ENCODE peak calls at places on chromosomes 2 and 18, in six cellular contexts. One of them, this sample, is unnamed.

GRCh38 chr18:13381331-13381730 is 162.8 kb downstream of the LDLRAD4 start:
- DNase-seq in astrocyte of the spinal cord: no peak
- DNase-seq in H1: no peak
- DNase-seq in A549: no peak
- DNase-seq in B cell: no peak
- DNase-seq in cardiac fibroblast: no peak
- DNase-seq in this sample: no peak

GRCh38 chr18:54924948-54925347 is 34.3 kb downstream of the CCDC68 start:
- DNase-seq in astrocyte of the spinal cord: peak
- DNase-seq in H1: no peak
- DNase-seq in A549: no peak
- DNase-seq in B cell: no peak
- DNase-seq in cardiac fibroblast: peak
- DNase-seq in this sample: no peak

GRCh38 chr18:34352385-34353163 is 127.9 kb upstream of the NOL4 start:
- DNase-seq in astrocyte of the spinal cord: peak
- DNase-seq in H1: no peak
- DNase-seq in A549: no peak
- DNase-seq in B cell: no peak
- DNase-seq in cardiac fibroblast: peak
- DNase-seq in this sample: no peak

GRCh38 chr2:232363784-232364615 is 14.6 kb upstream of the ALPP start:
- DNase-seq in astrocyte of the spinal cord: peak
- DNase-seq in H1: peak
- DNase-seq in A549: no peak
- DNase-seq in B cell: no peak
- DNase-seq in cardiac fibroblast: no peak
- DNase-seq in this sample: no peak

GRCh38 chr2:190105554-190105953 is 43.0 kb upstream of the MSTN start:
- DNase-seq in astrocyte of the spinal cord: no peak
- DNase-seq in H1: no peak
- DNase-seq in A549: no peak
- DNase-seq in B cell: no peak
- DNase-seq in cardiac fibroblast: no peak
- DNase-seq in this sample: no peak

GRCh38 chr2:20190862-20191713 is 33.8 kb downstream of the SDC1 start:
- DNase-seq in astrocyte of the spinal cord: no peak
- DNase-seq in H1: peak
- DNase-seq in A549: peak
- DNase-seq in B cell: no peak
- DNase-seq in cardiac fibroblast: peak
- DNase-seq in this sample: peak

GRCh38 chr2:16270441-16270840 is 330.1 kb downstream of the MYCN start:
- DNase-seq in astrocyte of the spinal cord: no peak
- DNase-seq in H1: no peak
- DNase-seq in A549: no peak
- DNase-seq in B cell: no peak
- DNase-seq in cardiac fibroblast: no peak
- DNase-seq in this sample: no peak

GRCh38 chr2:30797381-30798015 is 9.7 kb downstream of the CAPN13 start:
- DNase-seq in astrocyte of the spinal cord: no peak
- DNase-seq in H1: no peak
- DNase-seq in A549: no peak
- DNase-seq in B cell: no peak
- DNase-seq in cardiac fibroblast: no peak
- DNase-seq in this sample: no peak

GRCh38 chr2:171036532-171036931 is 107.5 kb downstream of the GORASP2 start:
- DNase-seq in astrocyte of the spinal cord: no peak
- DNase-seq in H1: no peak
- DNase-seq in A549: no peak
- DNase-seq in B cell: no peak
- DNase-seq in cardiac fibroblast: no peak
- DNase-seq in this sample: no peak

GRCh38 chr2:42008241-42008911 is 39.4 kb upstream of the PKDCC start:
- DNase-seq in astrocyte of the spinal cord: no peak
- DNase-seq in H1: no peak
- DNase-seq in A549: no peak
- DNase-seq in B cell: no peak
- DNase-seq in cardiac fibroblast: no peak
- DNase-seq in this sample: no peak

GRCh38 chr2:170714156-170715061 is 728 bp upstream of the SP5 start:
- DNase-seq in astrocyte of the spinal cord: no peak
- DNase-seq in H1: no peak
- DNase-seq in A549: peak
- DNase-seq in B cell: no peak
- DNase-seq in cardiac fibroblast: no peak
- DNase-seq in this sample: peak

GRCh38 chr2:231884438-231885140 is 41.6 kb downstream of the NPPC start:
- DNase-seq in astrocyte of the spinal cord: no peak
- DNase-seq in H1: no peak
- DNase-seq in A549: no peak
- DNase-seq in B cell: no peak
- DNase-seq in cardiac fibroblast: no peak
- DNase-seq in this sample: no peak

GRCh38 chr2:158015428-158016076 is 86.1 kb upstream of the UPP2 start:
- DNase-seq in astrocyte of the spinal cord: no peak
- DNase-seq in H1: no peak
- DNase-seq in A549: no peak
- DNase-seq in B cell: no peak
- DNase-seq in cardiac fibroblast: no peak
- DNase-seq in this sample: no peak

GRCh38 chr2:26696352-26696816 is 3.9 kb downstream of the KCNK3 start:
- DNase-seq in astrocyte of the spinal cord: peak
- DNase-seq in H1: no peak
- DNase-seq in A549: peak
- DNase-seq in B cell: no peak
- DNase-seq in cardiac fibroblast: peak
- DNase-seq in this sample: no peak

GRCh38 chr2:177767768-177768167 is 304.8 kb downstream of the PDE11A start:
- DNase-seq in astrocyte of the spinal cord: no peak
- DNase-seq in H1: no peak
- DNase-seq in A549: no peak
- DNase-seq in B cell: no peak
- DNase-seq in cardiac fibroblast: no peak
- DNase-seq in this sample: no peak

GRCh38 chr2:46909771-46910419 is 5.7 kb downstream of the MCFD2 start:
- DNase-seq in astrocyte of the spinal cord: peak
- DNase-seq in H1: no peak
- DNase-seq in A549: peak
- DNase-seq in B cell: peak
- DNase-seq in cardiac fibroblast: peak
- DNase-seq in this sample: no peak

GRCh38 chr2:228352048-228352447 is 170.6 kb upstream of the SPHKAP start:
- DNase-seq in astrocyte of the spinal cord: no peak
- DNase-seq in H1: no peak
- DNase-seq in A549: no peak
- DNase-seq in B cell: no peak
- DNase-seq in cardiac fibroblast: no peak
- DNase-seq in this sample: no peak

GRCh38 chr2:1518891-1519530 is 105.7 kb downstream of the TPO start:
- DNase-seq in astrocyte of the spinal cord: peak
- DNase-seq in H1: no peak
- DNase-seq in A549: no peak
- DNase-seq in B cell: no peak
- DNase-seq in cardiac fibroblast: no peak
- DNase-seq in this sample: no peak

GRCh38 chr2:180999274-180999964 is 19.0 kb downstream of the UBE2E3 start:
- DNase-seq in astrocyte of the spinal cord: no peak
- DNase-seq in H1: no peak
- DNase-seq in A549: no peak
- DNase-seq in B cell: no peak
- DNase-seq in cardiac fibroblast: peak
- DNase-seq in this sample: no peak

GRCh38 chr2:232421189-232421785 is 14.6 kb downstream of the ALPG start:
- DNase-seq in astrocyte of the spinal cord: no peak
- DNase-seq in H1: peak
- DNase-seq in A549: no peak
- DNase-seq in B cell: no peak
- DNase-seq in cardiac fibroblast: no peak
- DNase-seq in this sample: no peak

GRCh38 chr2:12493031-12493513 is 223.7 kb upstream of the TRIB2 start:
- DNase-seq in astrocyte of the spinal cord: peak
- DNase-seq in H1: no peak
- DNase-seq in A549: no peak
- DNase-seq in B cell: no peak
- DNase-seq in cardiac fibroblast: peak
- DNase-seq in this sample: no peak

DNA sequence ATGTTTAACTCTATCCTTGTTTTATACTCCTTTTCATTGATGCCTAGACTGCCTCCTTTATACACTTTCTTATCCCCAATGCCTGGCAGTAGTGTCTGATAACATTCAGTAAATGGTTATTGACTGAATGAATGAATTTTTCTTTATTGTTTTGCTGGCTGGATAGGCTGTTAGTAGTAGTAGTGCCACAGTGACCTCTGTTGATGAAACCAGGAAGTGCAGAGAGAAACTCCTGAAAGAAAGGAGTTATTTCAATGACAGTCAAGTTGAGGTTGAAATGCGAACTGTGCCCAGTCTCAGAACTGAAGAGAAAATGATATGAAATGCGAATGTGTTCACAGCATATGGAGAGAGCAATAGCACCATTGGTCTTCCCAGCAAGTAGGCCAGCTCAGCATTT is 26.8 kb upstream of the SLC9A2 start:
- DNase-seq in astrocyte of the spinal cord: no peak
- DNase-seq in H1: peak
- DNase-seq in A549: no peak
- DNase-seq in B cell: no peak
- DNase-seq in cardiac fibroblast: peak
- DNase-seq in this sample: peak
- TF ChIP-seq CTCF in astrocyte of the spinal cord: peak
- TF ChIP-seq CTCF in H1: peak
- TF ChIP-seq CTCF in A549: peak
- TF ChIP-seq CTCF in B cell: no peak
- TF ChIP-seq CTCF in cardiac fibroblast: peak
- TF ChIP-seq CTCF in this sample: peak

GRCh38 chr2:183243760-183244159 is 119.5 kb downstream of the NUP35 start:
- DNase-seq in astrocyte of the spinal cord: no peak
- DNase-seq in H1: no peak
- DNase-seq in A549: no peak
- DNase-seq in B cell: no peak
- DNase-seq in cardiac fibroblast: no peak
- DNase-seq in this sample: no peak

GRCh38 chr2:183242937-183243336 is 118.7 kb downstream of the NUP35 start:
- DNase-seq in astrocyte of the spinal cord: peak
- DNase-seq in H1: no peak
- DNase-seq in A549: no peak
- DNase-seq in B cell: no peak
- DNase-seq in cardiac fibroblast: peak
- DNase-seq in this sample: no peak

GRCh38 chr2:183250061-183250460 is 125.8 kb downstream of the NUP35 start:
- DNase-seq in astrocyte of the spinal cord: no peak
- DNase-seq in H1: no peak
- DNase-seq in A549: no peak
- DNase-seq in B cell: no peak
- DNase-seq in cardiac fibroblast: no peak
- DNase-seq in this sample: no peak

GRCh38 chr2:183248866-183249567 is 124.8 kb downstream of the NUP35 start:
- DNase-seq in astrocyte of the spinal cord: peak
- DNase-seq in H1: no peak
- DNase-seq in A549: peak
- DNase-seq in B cell: no peak
- DNase-seq in cardiac fibroblast: peak
- DNase-seq in this sample: no peak

GRCh38 chr2:183244300-183244849 is 120.1 kb downstream of the NUP35 start:
- DNase-seq in astrocyte of the spinal cord: no peak
- DNase-seq in H1: no peak
- DNase-seq in A549: no peak
- DNase-seq in B cell: no peak
- DNase-seq in cardiac fibroblast: no peak
- DNase-seq in this sample: no peak
- TF ChIP-seq CTCF in astrocyte of the spinal cord: peak
- TF ChIP-seq CTCF in H1: no peak
- TF ChIP-seq CTCF in A549: no peak
- TF ChIP-seq CTCF in B cell: no peak
- TF ChIP-seq CTCF in cardiac fibroblast: no peak
- TF ChIP-seq CTCF in this sample: no peak

GRCh38 chr2:111702809-111703196 is 181.2 kb downstream of the ANAPC1 start:
- DNase-seq in astrocyte of the spinal cord: no peak
- DNase-seq in H1: no peak
- DNase-seq in A549: no peak
- DNase-seq in B cell: no peak
- DNase-seq in cardiac fibroblast: no peak
- DNase-seq in this sample: no peak

GRCh38 chr2:111705206-111705605 is 178.8 kb downstream of the ANAPC1 start:
- DNase-seq in astrocyte of the spinal cord: no peak
- DNase-seq in H1: no peak
- DNase-seq in A549: no peak
- DNase-seq in B cell: peak
- DNase-seq in cardiac fibroblast: no peak
- DNase-seq in this sample: no peak

GRCh38 chr2:111705711-111706323 is 178.2 kb downstream of the ANAPC1 start:
- DNase-seq in astrocyte of the spinal cord: peak
- DNase-seq in H1: peak
- DNase-seq in A549: peak
- DNase-seq in B cell: peak
- DNase-seq in cardiac fibroblast: peak
- DNase-seq in this sample: no peak

GRCh38 chr2:111703759-111704158 is 180.2 kb downstream of the ANAPC1 start:
- DNase-seq in astrocyte of the spinal cord: no peak
- DNase-seq in H1: no peak
- DNase-seq in A549: no peak
- DNase-seq in B cell: no peak
- DNase-seq in cardiac fibroblast: no peak
- DNase-seq in this sample: no peak

GRCh38 chr2:111704246-111704645 is 179.7 kb downstream of the ANAPC1 start:
- DNase-seq in astrocyte of the spinal cord: peak
- DNase-seq in H1: no peak
- DNase-seq in A549: peak
- DNase-seq in B cell: no peak
- DNase-seq in cardiac fibroblast: peak
- DNase-seq in this sample: no peak
- TF ChIP-seq CTCF in astrocyte of the spinal cord: no peak
- TF ChIP-seq CTCF in H1: no peak
- TF ChIP-seq CTCF in A549: no peak
- TF ChIP-seq CTCF in B cell: no peak
- TF ChIP-seq CTCF in cardiac fibroblast: no peak
- TF ChIP-seq CTCF in this sample: no peak

GRCh38 chr2:172974762-172975161 is 100.9 kb upstream of the MAP3K20 start:
- DNase-seq in astrocyte of the spinal cord: no peak
- DNase-seq in H1: no peak
- DNase-seq in A549: no peak
- DNase-seq in B cell: no peak
- DNase-seq in cardiac fibroblast: no peak
- DNase-seq in this sample: no peak

GRCh38 chr2:172970660-172971059 is 105.0 kb upstream of the MAP3K20 start:
- DNase-seq in astrocyte of the spinal cord: no peak
- DNase-seq in H1: no peak
- DNase-seq in A549: no peak
- DNase-seq in B cell: no peak
- DNase-seq in cardiac fibroblast: no peak
- DNase-seq in this sample: no peak

GRCh38 chr2:172969609-172970008 is 106.0 kb upstream of the MAP3K20 start:
- DNase-seq in astrocyte of the spinal cord: no peak
- DNase-seq in H1: no peak
- DNase-seq in A549: no peak
- DNase-seq in B cell: no peak
- DNase-seq in cardiac fibroblast: peak
- DNase-seq in this sample: no peak

GRCh38 chr2:172969171-172969570 is 106.5 kb upstream of the MAP3K20 start:
- DNase-seq in astrocyte of the spinal cord: no peak
- DNase-seq in H1: no peak
- DNase-seq in A549: no peak
- DNase-seq in B cell: no peak
- DNase-seq in cardiac fibroblast: peak
- DNase-seq in this sample: no peak

GRCh38 chr2:172972005-172972619 is 103.5 kb upstream of the MAP3K20 start:
- DNase-seq in astrocyte of the spinal cord: peak
- DNase-seq in H1: peak
- DNase-seq in A549: peak
- DNase-seq in B cell: no peak
- DNase-seq in cardiac fibroblast: peak
- DNase-seq in this sample: peak
- TF ChIP-seq CTCF in astrocyte of the spinal cord: peak
- TF ChIP-seq CTCF in H1: peak
- TF ChIP-seq CTCF in A549: peak
- TF ChIP-seq CTCF in B cell: peak
- TF ChIP-seq CTCF in cardiac fibroblast: peak
- TF ChIP-seq CTCF in this sample: peak